ENCODE peak calls at places on chromosomes 16 and 17, in nine cellular contexts. One of them, this sample, is unnamed.

GRCh38 chr17:18185391-18185790 is 1.8 kb downstream of the ALKBH5 start:
- DNase-seq in NCI-H1092: no peak
- DNase-seq in DMS153: no peak
- DNase-seq in activated T-cell treated with anti-CD3 and anti-CD28 coated beads for 1 hour: no peak
- DNase-seq in cardiac muscle cell: peak
- DNase-seq in M059J: peak
- DNase-seq in activated T-helper 1 cell treated with anti-CD3 and anti-CD28 coated beads, Interleukin-12 subunit alpha, Interleukin-12 subunit beta, Interleukin-2, Interleukin-4 antibody, amounts not matched to agents 30 ng/mL and 10 ng/mL and 1 ng/mL, durations not matched to agents 14 hours and 24 hours and 36 hours: no peak
- DNase-seq in non-pigmented ciliary epithelial cell: no peak
- DNase-seq in NCI-H774: no peak
- DNase-seq in this sample: no peak

GRCh38 chr16:55443855-55444254 is 35.1 kb upstream of the MMP2 start:
- DNase-seq in DMS153: no peak
- DNase-seq in activated T-helper 1 cell treated with anti-CD3 and anti-CD28 coated beads, Interleukin-12 subunit alpha, Interleukin-12 subunit beta, Interleukin-2, Interleukin-4 antibody, amounts not matched to agents 30 ng/mL and 10 ng/mL and 1 ng/mL, durations not matched to agents 14 hours and 24 hours and 36 hours: no peak
- DNase-seq in M059J: no peak
- DNase-seq in activated T-cell treated with anti-CD3 and anti-CD28 coated beads for 1 hour: no peak
- DNase-seq in NCI-H774: no peak
- DNase-seq in non-pigmented ciliary epithelial cell: no peak
- DNase-seq in NCI-H1092: no peak
- DNase-seq in cardiac muscle cell: no peak
- DNase-seq in this sample: no peak

GRCh38 chr17:17792551-17793377 is 44.0 kb downstream of the SREBF1 start:
- DNase-seq in NCI-H774: no peak
- DNase-seq in DMS153: no peak
- DNase-seq in activated T-helper 1 cell treated with anti-CD3 and anti-CD28 coated beads, Interleukin-12 subunit alpha, Interleukin-12 subunit beta, Interleukin-2, Interleukin-4 antibody, amounts not matched to agents 30 ng/mL and 10 ng/mL and 1 ng/mL, durations not matched to agents 14 hours and 24 hours and 36 hours: peak
- DNase-seq in NCI-H1092: peak
- DNase-seq in non-pigmented ciliary epithelial cell: no peak
- DNase-seq in M059J: peak
- DNase-seq in activated T-cell treated with anti-CD3 and anti-CD28 coated beads for 1 hour: peak
- DNase-seq in cardiac muscle cell: no peak
- DNase-seq in this sample: no peak

GRCh38 chr17:64732336-64733006 is 70.4 kb upstream of the SMURF2 start:
- DNase-seq in NCI-H1092: no peak
- DNase-seq in activated T-cell treated with anti-CD3 and anti-CD28 coated beads for 1 hour: no peak
- DNase-seq in cardiac muscle cell: no peak
- DNase-seq in DMS153: no peak
- DNase-seq in non-pigmented ciliary epithelial cell: no peak
- DNase-seq in activated T-helper 1 cell treated with anti-CD3 and anti-CD28 coated beads, Interleukin-12 subunit alpha, Interleukin-12 subunit beta, Interleukin-2, Interleukin-4 antibody, amounts not matched to agents 30 ng/mL and 10 ng/mL and 1 ng/mL, durations not matched to agents 14 hours and 24 hours and 36 hours: no peak
- DNase-seq in M059J: peak
- DNase-seq in NCI-H774: no peak
- DNase-seq in this sample: no peak

GRCh38 chr17:43880420-43880991 is 26.8 kb downstream of the MPP2 start:
- DNase-seq in non-pigmented ciliary epithelial cell: no peak
- DNase-seq in cardiac muscle cell: peak
- DNase-seq in DMS153: no peak
- DNase-seq in activated T-helper 1 cell treated with anti-CD3 and anti-CD28 coated beads, Interleukin-12 subunit alpha, Interleukin-12 subunit beta, Interleukin-2, Interleukin-4 antibody, amounts not matched to agents 30 ng/mL and 10 ng/mL and 1 ng/mL, durations not matched to agents 14 hours and 24 hours and 36 hours: peak
- DNase-seq in NCI-H1092: peak
- DNase-seq in NCI-H774: peak
- DNase-seq in activated T-cell treated with anti-CD3 and anti-CD28 coated beads for 1 hour: peak
- DNase-seq in M059J: peak
- DNase-seq in this sample: no peak

GRCh38 chr17:964881-965280 is 14.7 kb downstream of the NXN start:
- DNase-seq in NCI-H774: no peak
- DNase-seq in NCI-H1092: no peak
- DNase-seq in M059J: no peak
- DNase-seq in cardiac muscle cell: peak
- DNase-seq in DMS153: no peak
- DNase-seq in activated T-cell treated with anti-CD3 and anti-CD28 coated beads for 1 hour: no peak
- DNase-seq in activated T-helper 1 cell treated with anti-CD3 and anti-CD28 coated beads, Interleukin-12 subunit alpha, Interleukin-12 subunit beta, Interleukin-2, Interleukin-4 antibody, amounts not matched to agents 30 ng/mL and 10 ng/mL and 1 ng/mL, durations not matched to agents 14 hours and 24 hours and 36 hours: no peak
- DNase-seq in non-pigmented ciliary epithelial cell: no peak
- DNase-seq in this sample: no peak

GRCh38 chr16:4561565-4561964 is 5.4 kb downstream of the C16orf96 start:
- DNase-seq in DMS153: no peak
- DNase-seq in NCI-H774: no peak
- DNase-seq in activated T-helper 1 cell treated with anti-CD3 and anti-CD28 coated beads, Interleukin-12 subunit alpha, Interleukin-12 subunit beta, Interleukin-2, Interleukin-4 antibody, amounts not matched to agents 30 ng/mL and 10 ng/mL and 1 ng/mL, durations not matched to agents 14 hours and 24 hours and 36 hours: no peak
- DNase-seq in non-pigmented ciliary epithelial cell: no peak
- DNase-seq in activated T-cell treated with anti-CD3 and anti-CD28 coated beads for 1 hour: no peak
- DNase-seq in cardiac muscle cell: no peak
- DNase-seq in NCI-H1092: no peak
- DNase-seq in M059J: no peak
- DNase-seq in this sample: no peak

GRCh38 chr17:18129041-18129502 is 20.5 kb downstream of the MYO15A start:
- DNase-seq in cardiac muscle cell: no peak
- DNase-seq in NCI-H774: peak
- DNase-seq in M059J: peak
- DNase-seq in DMS153: peak
- DNase-seq in NCI-H1092: no peak
- DNase-seq in activated T-cell treated with anti-CD3 and anti-CD28 coated beads for 1 hour: no peak
- DNase-seq in non-pigmented ciliary epithelial cell: no peak
- DNase-seq in activated T-helper 1 cell treated with anti-CD3 and anti-CD28 coated beads, Interleukin-12 subunit alpha, Interleukin-12 subunit beta, Interleukin-2, Interleukin-4 antibody, amounts not matched to agents 30 ng/mL and 10 ng/mL and 1 ng/mL, durations not matched to agents 14 hours and 24 hours and 36 hours: no peak
- DNase-seq in this sample: no peak

GRCh38 chr16:84508502-84508901 is 4.0 kb upstream of the MEAK7 start:
- DNase-seq in activated T-helper 1 cell treated with anti-CD3 and anti-CD28 coated beads, Interleukin-12 subunit alpha, Interleukin-12 subunit beta, Interleukin-2, Interleukin-4 antibody, amounts not matched to agents 30 ng/mL and 10 ng/mL and 1 ng/mL, durations not matched to agents 14 hours and 24 hours and 36 hours: no peak
- DNase-seq in DMS153: no peak
- DNase-seq in non-pigmented ciliary epithelial cell: no peak
- DNase-seq in cardiac muscle cell: no peak
- DNase-seq in NCI-H1092: no peak
- DNase-seq in M059J: no peak
- DNase-seq in NCI-H774: no peak
- DNase-seq in activated T-cell treated with anti-CD3 and anti-CD28 coated beads for 1 hour: no peak
- DNase-seq in this sample: no peak

GRCh38 chr17:73341350-73342056 is 29.7 kb upstream of the CDC42EP4 start:
- DNase-seq in NCI-H1092: peak
- DNase-seq in NCI-H774: no peak
- DNase-seq in cardiac muscle cell: no peak
- DNase-seq in activated T-cell treated with anti-CD3 and anti-CD28 coated beads for 1 hour: no peak
- DNase-seq in non-pigmented ciliary epithelial cell: no peak
- DNase-seq in DMS153: peak
- DNase-seq in activated T-helper 1 cell treated with anti-CD3 and anti-CD28 coated beads, Interleukin-12 subunit alpha, Interleukin-12 subunit beta, Interleukin-2, Interleukin-4 antibody, amounts not matched to agents 30 ng/mL and 10 ng/mL and 1 ng/mL, durations not matched to agents 14 hours and 24 hours and 36 hours: no peak
- DNase-seq in M059J: no peak
- DNase-seq in this sample: no peak

GRCh38 chr16:68284847-68285246 is 20.5 kb downstream of the SLC7A6 start:
- DNase-seq in NCI-H774: no peak
- DNase-seq in NCI-H1092: no peak
- DNase-seq in cardiac muscle cell: no peak
- DNase-seq in M059J: no peak
- DNase-seq in activated T-cell treated with anti-CD3 and anti-CD28 coated beads for 1 hour: no peak
- DNase-seq in DMS153: no peak
- DNase-seq in activated T-helper 1 cell treated with anti-CD3 and anti-CD28 coated beads, Interleukin-12 subunit alpha, Interleukin-12 subunit beta, Interleukin-2, Interleukin-4 antibody, amounts not matched to agents 30 ng/mL and 10 ng/mL and 1 ng/mL, durations not matched to agents 14 hours and 24 hours and 36 hours: no peak
- DNase-seq in non-pigmented ciliary epithelial cell: no peak
- DNase-seq in this sample: no peak

GRCh38 chr17:48589831-48590602 is at the start of gene HOXB3:
- DNase-seq in non-pigmented ciliary epithelial cell: no peak
- DNase-seq in DMS153: no peak
- DNase-seq in activated T-helper 1 cell treated with anti-CD3 and anti-CD28 coated beads, Interleukin-12 subunit alpha, Interleukin-12 subunit beta, Interleukin-2, Interleukin-4 antibody, amounts not matched to agents 30 ng/mL and 10 ng/mL and 1 ng/mL, durations not matched to agents 14 hours and 24 hours and 36 hours: no peak
- DNase-seq in cardiac muscle cell: no peak
- DNase-seq in NCI-H1092: no peak
- DNase-seq in activated T-cell treated with anti-CD3 and anti-CD28 coated beads for 1 hour: no peak
- DNase-seq in NCI-H774: no peak
- DNase-seq in M059J: no peak
- DNase-seq in this sample: no peak

GRCh38 chr16:47612711-47613110 is 151.6 kb downstream of the PHKB start:
- DNase-seq in activated T-cell treated with anti-CD3 and anti-CD28 coated beads for 1 hour: no peak
- DNase-seq in non-pigmented ciliary epithelial cell: no peak
- DNase-seq in activated T-helper 1 cell treated with anti-CD3 and anti-CD28 coated beads, Interleukin-12 subunit alpha, Interleukin-12 subunit beta, Interleukin-2, Interleukin-4 antibody, amounts not matched to agents 30 ng/mL and 10 ng/mL and 1 ng/mL, durations not matched to agents 14 hours and 24 hours and 36 hours: no peak
- DNase-seq in DMS153: no peak
- DNase-seq in NCI-H774: no peak
- DNase-seq in NCI-H1092: no peak
- DNase-seq in M059J: no peak
- DNase-seq in cardiac muscle cell: no peak
- DNase-seq in this sample: no peak

GRCh38 chr17:69577098-69577497 is 162.6 kb downstream of the MAP2K6 start:
- DNase-seq in NCI-H1092: no peak
- DNase-seq in DMS153: no peak
- DNase-seq in activated T-helper 1 cell treated with anti-CD3 and anti-CD28 coated beads, Interleukin-12 subunit alpha, Interleukin-12 subunit beta, Interleukin-2, Interleukin-4 antibody, amounts not matched to agents 30 ng/mL and 10 ng/mL and 1 ng/mL, durations not matched to agents 14 hours and 24 hours and 36 hours: no peak
- DNase-seq in M059J: no peak
- DNase-seq in cardiac muscle cell: no peak
- DNase-seq in non-pigmented ciliary epithelial cell: no peak
- DNase-seq in activated T-cell treated with anti-CD3 and anti-CD28 coated beads for 1 hour: no peak
- DNase-seq in NCI-H774: no peak
- DNase-seq in this sample: no peak

GRCh38 chr17:57011482-57012015 is 33.6 kb downstream of the SCPEP1 start:
- DNase-seq in activated T-cell treated with anti-CD3 and anti-CD28 coated beads for 1 hour: no peak
- DNase-seq in activated T-helper 1 cell treated with anti-CD3 and anti-CD28 coated beads, Interleukin-12 subunit alpha, Interleukin-12 subunit beta, Interleukin-2, Interleukin-4 antibody, amounts not matched to agents 30 ng/mL and 10 ng/mL and 1 ng/mL, durations not matched to agents 14 hours and 24 hours and 36 hours: no peak
- DNase-seq in cardiac muscle cell: no peak
- DNase-seq in M059J: no peak
- DNase-seq in NCI-H774: no peak
- DNase-seq in non-pigmented ciliary epithelial cell: no peak
- DNase-seq in NCI-H1092: no peak
- DNase-seq in DMS153: no peak
- DNase-seq in this sample: no peak

GRCh38 chr16:3431779-3432219 is 11.5 kb downstream of the ZNF597 start:
- DNase-seq in DMS153: no peak
- DNase-seq in non-pigmented ciliary epithelial cell: no peak
- DNase-seq in activated T-helper 1 cell treated with anti-CD3 and anti-CD28 coated beads, Interleukin-12 subunit alpha, Interleukin-12 subunit beta, Interleukin-2, Interleukin-4 antibody, amounts not matched to agents 30 ng/mL and 10 ng/mL and 1 ng/mL, durations not matched to agents 14 hours and 24 hours and 36 hours: no peak
- DNase-seq in activated T-cell treated with anti-CD3 and anti-CD28 coated beads for 1 hour: peak
- DNase-seq in NCI-H1092: no peak
- DNase-seq in cardiac muscle cell: no peak
- DNase-seq in NCI-H774: no peak
- DNase-seq in M059J: no peak
- DNase-seq in this sample: no peak

GRCh38 chr16:74984194-74984669 is 691 bp downstream of the WDR59 start:
- DNase-seq in non-pigmented ciliary epithelial cell: no peak
- DNase-seq in DMS153: no peak
- DNase-seq in NCI-H1092: no peak
- DNase-seq in NCI-H774: no peak
- DNase-seq in M059J: peak
- DNase-seq in cardiac muscle cell: no peak
- DNase-seq in activated T-helper 1 cell treated with anti-CD3 and anti-CD28 coated beads, Interleukin-12 subunit alpha, Interleukin-12 subunit beta, Interleukin-2, Interleukin-4 antibody, amounts not matched to agents 30 ng/mL and 10 ng/mL and 1 ng/mL, durations not matched to agents 14 hours and 24 hours and 36 hours: peak
- DNase-seq in activated T-cell treated with anti-CD3 and anti-CD28 coated beads for 1 hour: no peak
- DNase-seq in this sample: no peak

GRCh38 chr17:8681175-8681949 is 50.8 kb upstream of the MYH10 start:
- DNase-seq in NCI-H1092: no peak
- DNase-seq in NCI-H774: no peak
- DNase-seq in M059J: peak
- DNase-seq in activated T-helper 1 cell treated with anti-CD3 and anti-CD28 coated beads, Interleukin-12 subunit alpha, Interleukin-12 subunit beta, Interleukin-2, Interleukin-4 antibody, amounts not matched to agents 30 ng/mL and 10 ng/mL and 1 ng/mL, durations not matched to agents 14 hours and 24 hours and 36 hours: no peak
- DNase-seq in activated T-cell treated with anti-CD3 and anti-CD28 coated beads for 1 hour: no peak
- DNase-seq in non-pigmented ciliary epithelial cell: no peak
- DNase-seq in DMS153: no peak
- DNase-seq in cardiac muscle cell: no peak
- DNase-seq in this sample: no peak

GRCh38 chr17:5488752-5489151 is 2.4 kb downstream of the MIS12 start:
- DNase-seq in M059J: no peak
- DNase-seq in cardiac muscle cell: no peak
- DNase-seq in activated T-helper 1 cell treated with anti-CD3 and anti-CD28 coated beads, Interleukin-12 subunit alpha, Interleukin-12 subunit beta, Interleukin-2, Interleukin-4 antibody, amounts not matched to agents 30 ng/mL and 10 ng/mL and 1 ng/mL, durations not matched to agents 14 hours and 24 hours and 36 hours: no peak
- DNase-seq in NCI-H1092: no peak
- DNase-seq in activated T-cell treated with anti-CD3 and anti-CD28 coated beads for 1 hour: no peak
- DNase-seq in DMS153: no peak
- DNase-seq in non-pigmented ciliary epithelial cell: no peak
- DNase-seq in NCI-H774: no peak
- DNase-seq in this sample: no peak

GRCh38 chr17:74206332-74206818 is 2.9 kb downstream of the RPL38 start:
- DNase-seq in M059J: no peak
- DNase-seq in non-pigmented ciliary epithelial cell: no peak
- DNase-seq in DMS153: no peak
- DNase-seq in activated T-helper 1 cell treated with anti-CD3 and anti-CD28 coated beads, Interleukin-12 subunit alpha, Interleukin-12 subunit beta, Interleukin-2, Interleukin-4 antibody, amounts not matched to agents 30 ng/mL and 10 ng/mL and 1 ng/mL, durations not matched to agents 14 hours and 24 hours and 36 hours: no peak
- DNase-seq in NCI-H774: no peak
- DNase-seq in NCI-H1092: no peak
- DNase-seq in cardiac muscle cell: no peak
- DNase-seq in activated T-cell treated with anti-CD3 and anti-CD28 coated beads for 1 hour: no peak
- DNase-seq in this sample: no peak

GRCh38 chr16:49431040-49431439 is 57.4 kb downstream of the C16orf78 start:
- DNase-seq in M059J: no peak
- DNase-seq in DMS153: no peak
- DNase-seq in non-pigmented ciliary epithelial cell: no peak
- DNase-seq in cardiac muscle cell: no peak
- DNase-seq in NCI-H774: no peak
- DNase-seq in activated T-helper 1 cell treated with anti-CD3 and anti-CD28 coated beads, Interleukin-12 subunit alpha, Interleukin-12 subunit beta, Interleukin-2, Interleukin-4 antibody, amounts not matched to agents 30 ng/mL and 10 ng/mL and 1 ng/mL, durations not matched to agents 14 hours and 24 hours and 36 hours: no peak
- DNase-seq in NCI-H1092: no peak
- DNase-seq in activated T-cell treated with anti-CD3 and anti-CD28 coated beads for 1 hour: no peak
- DNase-seq in this sample: no peak

GRCh38 chr17:75093543-75094158 is 5.9 kb downstream of the SLC16A5 start:
- DNase-seq in activated T-helper 1 cell treated with anti-CD3 and anti-CD28 coated beads, Interleukin-12 subunit alpha, Interleukin-12 subunit beta, Interleukin-2, Interleukin-4 antibody, amounts not matched to agents 30 ng/mL and 10 ng/mL and 1 ng/mL, durations not matched to agents 14 hours and 24 hours and 36 hours: no peak
- DNase-seq in activated T-cell treated with anti-CD3 and anti-CD28 coated beads for 1 hour: no peak
- DNase-seq in NCI-H1092: no peak
- DNase-seq in cardiac muscle cell: no peak
- DNase-seq in NCI-H774: no peak
- DNase-seq in non-pigmented ciliary epithelial cell: no peak
- DNase-seq in DMS153: no peak
- DNase-seq in M059J: no peak
- DNase-seq in this sample: no peak

GRCh38 chr17:59901604-59902003 is 8.7 kb downstream of the RPS6KB1 start:
- DNase-seq in DMS153: no peak
- DNase-seq in cardiac muscle cell: no peak
- DNase-seq in activated T-helper 1 cell treated with anti-CD3 and anti-CD28 coated beads, Interleukin-12 subunit alpha, Interleukin-12 subunit beta, Interleukin-2, Interleukin-4 antibody, amounts not matched to agents 30 ng/mL and 10 ng/mL and 1 ng/mL, durations not matched to agents 14 hours and 24 hours and 36 hours: no peak
- DNase-seq in NCI-H1092: no peak
- DNase-seq in M059J: no peak
- DNase-seq in NCI-H774: no peak
- DNase-seq in activated T-cell treated with anti-CD3 and anti-CD28 coated beads for 1 hour: no peak
- DNase-seq in non-pigmented ciliary epithelial cell: no peak
- DNase-seq in this sample: no peak

GRCh38 chr16:15482068-15482747 is 47.8 kb downstream of the BMERB1 start:
- DNase-seq in non-pigmented ciliary epithelial cell: peak
- DNase-seq in cardiac muscle cell: no peak
- DNase-seq in NCI-H774: no peak
- DNase-seq in activated T-cell treated with anti-CD3 and anti-CD28 coated beads for 1 hour: no peak
- DNase-seq in DMS153: no peak
- DNase-seq in M059J: peak
- DNase-seq in NCI-H1092: no peak
- DNase-seq in activated T-helper 1 cell treated with anti-CD3 and anti-CD28 coated beads, Interleukin-12 subunit alpha, Interleukin-12 subunit beta, Interleukin-2, Interleukin-4 antibody, amounts not matched to agents 30 ng/mL and 10 ng/mL and 1 ng/mL, durations not matched to agents 14 hours and 24 hours and 36 hours: no peak
- DNase-seq in this sample: no peak

GRCh38 chr17:33778505-33779398 is 476.3 kb upstream of the CCL2 start:
- DNase-seq in activated T-helper 1 cell treated with anti-CD3 and anti-CD28 coated beads, Interleukin-12 subunit alpha, Interleukin-12 subunit beta, Interleukin-2, Interleukin-4 antibody, amounts not matched to agents 30 ng/mL and 10 ng/mL and 1 ng/mL, durations not matched to agents 14 hours and 24 hours and 36 hours: no peak
- DNase-seq in non-pigmented ciliary epithelial cell: peak
- DNase-seq in M059J: peak
- DNase-seq in activated T-cell treated with anti-CD3 and anti-CD28 coated beads for 1 hour: peak
- DNase-seq in NCI-H1092: no peak
- DNase-seq in cardiac muscle cell: peak
- DNase-seq in DMS153: peak
- DNase-seq in NCI-H774: peak
- DNase-seq in this sample: no peak

GRCh38 chr17:21376835-21377690 is 906 bp downstream of the KCNJ12 start:
- DNase-seq in non-pigmented ciliary epithelial cell: no peak
- DNase-seq in cardiac muscle cell: peak
- DNase-seq in DMS153: no peak
- DNase-seq in M059J: peak
- DNase-seq in activated T-cell treated with anti-CD3 and anti-CD28 coated beads for 1 hour: no peak
- DNase-seq in NCI-H774: no peak
- DNase-seq in activated T-helper 1 cell treated with anti-CD3 and anti-CD28 coated beads, Interleukin-12 subunit alpha, Interleukin-12 subunit beta, Interleukin-2, Interleukin-4 antibody, amounts not matched to agents 30 ng/mL and 10 ng/mL and 1 ng/mL, durations not matched to agents 14 hours and 24 hours and 36 hours: no peak
- DNase-seq in NCI-H1092: no peak
- DNase-seq in this sample: no peak

GRCh38 chr16:70476272-70477020 is 22.1 kb downstream of the FCSK start:
- DNase-seq in NCI-H774: no peak
- DNase-seq in activated T-cell treated with anti-CD3 and anti-CD28 coated beads for 1 hour: no peak
- DNase-seq in DMS153: no peak
- DNase-seq in activated T-helper 1 cell treated with anti-CD3 and anti-CD28 coated beads, Interleukin-12 subunit alpha, Interleukin-12 subunit beta, Interleukin-2, Interleukin-4 antibody, amounts not matched to agents 30 ng/mL and 10 ng/mL and 1 ng/mL, durations not matched to agents 14 hours and 24 hours and 36 hours: peak
- DNase-seq in M059J: peak
- DNase-seq in NCI-H1092: no peak
- DNase-seq in cardiac muscle cell: no peak
- DNase-seq in non-pigmented ciliary epithelial cell: peak
- DNase-seq in this sample: no peak

GRCh38 chr16:56288019-56288418 is 96.7 kb downstream of the GNAO1 start:
- DNase-seq in DMS153: peak
- DNase-seq in cardiac muscle cell: no peak
- DNase-seq in NCI-H774: peak
- DNase-seq in activated T-cell treated with anti-CD3 and anti-CD28 coated beads for 1 hour: no peak
- DNase-seq in activated T-helper 1 cell treated with anti-CD3 and anti-CD28 coated beads, Interleukin-12 subunit alpha, Interleukin-12 subunit beta, Interleukin-2, Interleukin-4 antibody, amounts not matched to agents 30 ng/mL and 10 ng/mL and 1 ng/mL, durations not matched to agents 14 hours and 24 hours and 36 hours: no peak
- DNase-seq in non-pigmented ciliary epithelial cell: no peak
- DNase-seq in M059J: no peak
- DNase-seq in NCI-H1092: peak
- DNase-seq in this sample: no peak

GRCh38 chr16:84648595-84649510 is 542 bp downstream of the KLHL36 start:
- DNase-seq in M059J: peak
- DNase-seq in cardiac muscle cell: peak
- DNase-seq in DMS153: no peak
- DNase-seq in non-pigmented ciliary epithelial cell: no peak
- DNase-seq in activated T-cell treated with anti-CD3 and anti-CD28 coated beads for 1 hour: peak
- DNase-seq in activated T-helper 1 cell treated with anti-CD3 and anti-CD28 coated beads, Interleukin-12 subunit alpha, Interleukin-12 subunit beta, Interleukin-2, Interleukin-4 antibody, amounts not matched to agents 30 ng/mL and 10 ng/mL and 1 ng/mL, durations not matched to agents 14 hours and 24 hours and 36 hours: peak
- DNase-seq in NCI-H774: no peak
- DNase-seq in NCI-H1092: no peak
- DNase-seq in this sample: peak

GRCh38 chr17:951388-952132 is 28.0 kb downstream of the NXN start:
- DNase-seq in cardiac muscle cell: peak
- DNase-seq in M059J: peak
- DNase-seq in DMS153: no peak
- DNase-seq in activated T-helper 1 cell treated with anti-CD3 and anti-CD28 coated beads, Interleukin-12 subunit alpha, Interleukin-12 subunit beta, Interleukin-2, Interleukin-4 antibody, amounts not matched to agents 30 ng/mL and 10 ng/mL and 1 ng/mL, durations not matched to agents 14 hours and 24 hours and 36 hours: no peak
- DNase-seq in NCI-H774: no peak
- DNase-seq in activated T-cell treated with anti-CD3 and anti-CD28 coated beads for 1 hour: no peak
- DNase-seq in non-pigmented ciliary epithelial cell: no peak
- DNase-seq in NCI-H1092: no peak
- DNase-seq in this sample: peak

GRCh38 chr16:69072640-69072974 is 32.8 kb upstream of the HAS3 start:
- DNase-seq in cardiac muscle cell: no peak
- DNase-seq in non-pigmented ciliary epithelial cell: no peak
- DNase-seq in activated T-helper 1 cell treated with anti-CD3 and anti-CD28 coated beads, Interleukin-12 subunit alpha, Interleukin-12 subunit beta, Interleukin-2, Interleukin-4 antibody, amounts not matched to agents 30 ng/mL and 10 ng/mL and 1 ng/mL, durations not matched to agents 14 hours and 24 hours and 36 hours: no peak
- DNase-seq in NCI-H774: no peak
- DNase-seq in activated T-cell treated with anti-CD3 and anti-CD28 coated beads for 1 hour: no peak
- DNase-seq in NCI-H1092: no peak
- DNase-seq in M059J: no peak
- DNase-seq in DMS153: no peak
- DNase-seq in this sample: no peak

This sample was measured in ascending aorta.